ENCODE peak calls at places on chromosomes 7 and 10, in nine cellular contexts. One of them, this sample, is unnamed.

GRCh38 chr10:8460626-8461025 is 406.1 kb downstream of the GATA3 start:
- DNase-seq in naive thymus-derived CD4-positive, alpha-beta T cell: no peak
- DNase-seq in lower lobe of right lung: no peak
- DNase-seq in IMR-90: no peak
- DNase-seq in astrocyte: peak; percentile 15
- DNase-seq in thoracic aorta: no peak
- DNase-seq in CD8-positive, alpha-beta T cell: no peak
- DNase-seq in breast epithelium: no peak
- DNase-seq in heart left ventricle: no peak
- DNase-seq in this sample: no peak

GRCh38 chr7:73704640-73705550 is 14.6 kb downstream of the STX1A start:
- DNase-seq in naive thymus-derived CD4-positive, alpha-beta T cell: no peak
- DNase-seq in CD8-positive, alpha-beta T cell: no peak
- DNase-seq in breast epithelium: peak; percentile 81
- DNase-seq in IMR-90: peak; percentile 44
- DNase-seq in lower lobe of right lung: peak; percentile 65
- DNase-seq in astrocyte: peak; percentile 79
- DNase-seq in thoracic aorta: no peak
- DNase-seq in heart left ventricle: no peak
- DNase-seq in this sample: no peak

GRCh38 chr10:23927926-23928325 is 281.0 kb upstream of the KIAA1217 start:
- DNase-seq in thoracic aorta: no peak
- DNase-seq in heart left ventricle: peak; percentile 31
- DNase-seq in breast epithelium: no peak
- DNase-seq in CD8-positive, alpha-beta T cell: no peak
- DNase-seq in astrocyte: no peak
- DNase-seq in naive thymus-derived CD4-positive, alpha-beta T cell: no peak
- DNase-seq in lower lobe of right lung: no peak
- DNase-seq in IMR-90: no peak
- DNase-seq in this sample: no peak

GRCh38 chr7:139758388-139758787 is 19.4 kb downstream of the HIPK2 start:
- DNase-seq in breast epithelium: no peak
- DNase-seq in lower lobe of right lung: no peak
- DNase-seq in CD8-positive, alpha-beta T cell: no peak
- DNase-seq in IMR-90: no peak
- DNase-seq in astrocyte: no peak
- DNase-seq in naive thymus-derived CD4-positive, alpha-beta T cell: no peak
- DNase-seq in thoracic aorta: no peak
- DNase-seq in heart left ventricle: no peak
- DNase-seq in this sample: no peak

GRCh38 chr10:114703377-114704125 is 45.5 kb upstream of the ABLIM1 start:
- DNase-seq in heart left ventricle: no peak
- DNase-seq in lower lobe of right lung: no peak
- DNase-seq in breast epithelium: no peak
- DNase-seq in thoracic aorta: no peak
- DNase-seq in naive thymus-derived CD4-positive, alpha-beta T cell: peak; percentile 34
- DNase-seq in IMR-90: peak; percentile 43
- DNase-seq in astrocyte: no peak
- DNase-seq in CD8-positive, alpha-beta T cell: no peak
- DNase-seq in this sample: no peak

GRCh38 chr7:29878081-29878688 is 71.9 kb downstream of the WIPF3 start:
- DNase-seq in thoracic aorta: no peak
- DNase-seq in astrocyte: peak; percentile 12
- DNase-seq in naive thymus-derived CD4-positive, alpha-beta T cell: peak; percentile 18
- DNase-seq in heart left ventricle: no peak
- DNase-seq in breast epithelium: peak; percentile 61
- DNase-seq in CD8-positive, alpha-beta T cell: no peak
- DNase-seq in lower lobe of right lung: no peak
- DNase-seq in IMR-90: peak; percentile 46
- DNase-seq in this sample: no peak

GRCh38 chr7:76314042-76314721 is 11.7 kb downstream of the HSPB1 start:
- DNase-seq in CD8-positive, alpha-beta T cell: peak; percentile 94
- DNase-seq in IMR-90: peak; percentile 89
- DNase-seq in thoracic aorta: peak; percentile 89
- DNase-seq in breast epithelium: peak; percentile 98
- DNase-seq in astrocyte: peak; percentile 68
- DNase-seq in lower lobe of right lung: peak; percentile 96
- DNase-seq in naive thymus-derived CD4-positive, alpha-beta T cell: peak; percentile 96
- DNase-seq in heart left ventricle: peak; percentile 96
- DNase-seq in this sample: peak; percentile 97

GRCh38 chr10:121335386-121335925 is 262.8 kb downstream of the FGFR2 start:
- DNase-seq in IMR-90: no peak
- DNase-seq in heart left ventricle: no peak
- DNase-seq in lower lobe of right lung: no peak
- DNase-seq in CD8-positive, alpha-beta T cell: no peak
- DNase-seq in naive thymus-derived CD4-positive, alpha-beta T cell: no peak
- DNase-seq in thoracic aorta: no peak
- DNase-seq in breast epithelium: no peak
- DNase-seq in astrocyte: no peak
- DNase-seq in this sample: no peak

GRCh38 chr10:102643346-102644065 is 773 bp upstream of the TRIM8 start:
- DNase-seq in thoracic aorta: no peak
- DNase-seq in lower lobe of right lung: peak; percentile 77
- DNase-seq in CD8-positive, alpha-beta T cell: no peak
- DNase-seq in breast epithelium: no peak
- DNase-seq in IMR-90: peak; percentile 74
- DNase-seq in naive thymus-derived CD4-positive, alpha-beta T cell: no peak
- DNase-seq in astrocyte: peak; percentile 59
- DNase-seq in heart left ventricle: peak; percentile 84
- DNase-seq in this sample: peak; percentile 90

GRCh38 chr10:121085386-121085785 is 234.2 kb downstream of the WDR11 start:
- DNase-seq in thoracic aorta: no peak
- DNase-seq in naive thymus-derived CD4-positive, alpha-beta T cell: no peak
- DNase-seq in IMR-90: no peak
- DNase-seq in astrocyte: no peak
- DNase-seq in heart left ventricle: no peak
- DNase-seq in lower lobe of right lung: no peak
- DNase-seq in breast epithelium: no peak
- DNase-seq in CD8-positive, alpha-beta T cell: no peak
- DNase-seq in this sample: no peak

GRCh38 chr10:77351386-77351785 is 286.2 kb downstream of the KCNMA1 start:
- DNase-seq in astrocyte: peak; percentile 41
- DNase-seq in breast epithelium: no peak
- DNase-seq in heart left ventricle: no peak
- DNase-seq in lower lobe of right lung: no peak
- DNase-seq in CD8-positive, alpha-beta T cell: no peak
- DNase-seq in IMR-90: peak; percentile 79
- DNase-seq in thoracic aorta: no peak
- DNase-seq in naive thymus-derived CD4-positive, alpha-beta T cell: no peak
- DNase-seq in this sample: no peak

GRCh38 chr10:91665842-91666241 is 33.0 kb upstream of the PPP1R3C start:
- DNase-seq in heart left ventricle: no peak
- DNase-seq in CD8-positive, alpha-beta T cell: no peak
- DNase-seq in IMR-90: peak; percentile 88
- DNase-seq in astrocyte: peak; percentile 29
- DNase-seq in thoracic aorta: no peak
- DNase-seq in lower lobe of right lung: no peak
- DNase-seq in naive thymus-derived CD4-positive, alpha-beta T cell: no peak
- DNase-seq in breast epithelium: no peak
- DNase-seq in this sample: no peak

GRCh38 chr10:128367807-128368206 is 241.6 kb upstream of the MKI67 start:
- DNase-seq in breast epithelium: no peak
- DNase-seq in naive thymus-derived CD4-positive, alpha-beta T cell: no peak
- DNase-seq in astrocyte: no peak
- DNase-seq in CD8-positive, alpha-beta T cell: no peak
- DNase-seq in IMR-90: no peak
- DNase-seq in thoracic aorta: no peak
- DNase-seq in heart left ventricle: no peak
- DNase-seq in lower lobe of right lung: no peak
- DNase-seq in this sample: no peak

GRCh38 chr7:114930107-114930521 is 8.2 kb downstream of the MDFIC start:
- DNase-seq in thoracic aorta: no peak
- DNase-seq in naive thymus-derived CD4-positive, alpha-beta T cell: no peak
- DNase-seq in CD8-positive, alpha-beta T cell: no peak
- DNase-seq in astrocyte: no peak
- DNase-seq in heart left ventricle: no peak
- DNase-seq in lower lobe of right lung: no peak
- DNase-seq in IMR-90: peak; percentile 28
- DNase-seq in breast epithelium: no peak
- DNase-seq in this sample: no peak

GRCh38 chr7:78769551-78770101 is 683.8 kb downstream of the MAGI2 start:
- DNase-seq in heart left ventricle: no peak
- DNase-seq in IMR-90: no peak
- DNase-seq in naive thymus-derived CD4-positive, alpha-beta T cell: no peak
- DNase-seq in breast epithelium: no peak
- DNase-seq in CD8-positive, alpha-beta T cell: no peak
- DNase-seq in thoracic aorta: no peak
- DNase-seq in lower lobe of right lung: no peak
- DNase-seq in astrocyte: no peak
- DNase-seq in this sample: no peak

GRCh38 chr7:121795736-121796135 is 77.2 kb upstream of the PTPRZ1 start:
- DNase-seq in CD8-positive, alpha-beta T cell: no peak
- DNase-seq in naive thymus-derived CD4-positive, alpha-beta T cell: no peak
- DNase-seq in heart left ventricle: no peak
- DNase-seq in lower lobe of right lung: no peak
- DNase-seq in breast epithelium: no peak
- DNase-seq in astrocyte: no peak
- DNase-seq in IMR-90: no peak
- DNase-seq in thoracic aorta: no peak
- DNase-seq in this sample: no peak

GRCh38 chr7:121798076-121798475 is 74.9 kb upstream of the PTPRZ1 start:
- DNase-seq in astrocyte: no peak
- DNase-seq in lower lobe of right lung: no peak
- DNase-seq in breast epithelium: no peak
- DNase-seq in thoracic aorta: no peak
- DNase-seq in CD8-positive, alpha-beta T cell: no peak
- DNase-seq in IMR-90: no peak
- DNase-seq in naive thymus-derived CD4-positive, alpha-beta T cell: no peak
- DNase-seq in heart left ventricle: no peak
- DNase-seq in this sample: no peak

GRCh38 chr7:121798896-121799295 is 74.1 kb upstream of the PTPRZ1 start:
- DNase-seq in thoracic aorta: no peak
- DNase-seq in breast epithelium: no peak
- DNase-seq in naive thymus-derived CD4-positive, alpha-beta T cell: no peak
- DNase-seq in IMR-90: no peak
- DNase-seq in astrocyte: peak; percentile 19
- DNase-seq in heart left ventricle: no peak
- DNase-seq in lower lobe of right lung: no peak
- DNase-seq in CD8-positive, alpha-beta T cell: no peak
- DNase-seq in this sample: no peak

GRCh38 chr7:121800916-121801675 is 71.9 kb upstream of the PTPRZ1 start:
- DNase-seq in naive thymus-derived CD4-positive, alpha-beta T cell: no peak
- DNase-seq in CD8-positive, alpha-beta T cell: no peak
- DNase-seq in thoracic aorta: no peak
- DNase-seq in lower lobe of right lung: no peak
- DNase-seq in breast epithelium: no peak
- DNase-seq in heart left ventricle: no peak
- DNase-seq in astrocyte: no peak
- DNase-seq in IMR-90: no peak
- DNase-seq in this sample: no peak

GRCh38 chr7:121797283-121798037 is 75.5 kb upstream of the PTPRZ1 start:
- DNase-seq in thoracic aorta: no peak
- DNase-seq in CD8-positive, alpha-beta T cell: no peak
- DNase-seq in naive thymus-derived CD4-positive, alpha-beta T cell: no peak
- DNase-seq in IMR-90: no peak
- DNase-seq in breast epithelium: no peak
- DNase-seq in lower lobe of right lung: no peak
- DNase-seq in astrocyte: peak; percentile 64
- DNase-seq in heart left ventricle: no peak
- DNase-seq in this sample: no peak
- H3K27ac ChIP-seq in thoracic aorta: no peak overlapping the region
- H3K27ac ChIP-seq in CD8-positive, alpha-beta T cell: no peak overlapping the region
- H3K27ac ChIP-seq in naive thymus-derived CD4-positive, alpha-beta T cell: no peak overlapping the region
- H3K27ac ChIP-seq in IMR-90: no peak overlapping the region
- H3K27ac ChIP-seq in breast epithelium: peak overlapping the region; percentile 66
- H3K27ac ChIP-seq in lower lobe of right lung: no peak overlapping the region
- H3K27ac ChIP-seq in astrocyte: peak overlapping the region; percentile 62
- H3K27ac ChIP-seq in heart left ventricle: no peak overlapping the region
- H3K27ac ChIP-seq in this sample: no peak overlapping the region

DNA sequence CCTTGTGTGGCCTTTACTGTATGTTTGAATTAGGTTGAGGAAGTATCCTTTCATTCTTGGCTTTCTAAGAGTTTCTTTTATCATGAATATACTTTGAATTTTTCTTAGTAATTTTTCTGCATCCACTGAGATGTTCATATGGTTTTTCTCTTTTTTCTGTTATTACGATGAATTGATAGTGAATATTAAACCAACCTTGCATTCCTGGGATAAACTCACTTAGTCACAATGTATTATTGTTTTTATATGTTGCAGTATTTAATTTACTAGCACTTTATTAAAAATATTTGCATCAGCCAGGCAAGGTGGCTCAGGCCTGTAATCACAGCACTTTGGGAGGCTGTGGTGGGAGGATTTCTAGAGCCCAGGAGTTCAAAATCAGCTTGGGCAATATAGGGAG is 15.3 kb upstream of the RBM33 start:
- DNase-seq in heart left ventricle: no peak
- DNase-seq in astrocyte: no peak
- DNase-seq in naive thymus-derived CD4-positive, alpha-beta T cell: no peak
- DNase-seq in breast epithelium: no peak
- DNase-seq in CD8-positive, alpha-beta T cell: no peak
- DNase-seq in thoracic aorta: no peak
- DNase-seq in lower lobe of right lung: no peak
- DNase-seq in IMR-90: no peak
- DNase-seq in this sample: no peak
- H3K9me3 ChIP-seq in heart left ventricle: peaks cover 22% of the 10 kb centered on the region
- H3K9me3 ChIP-seq in astrocyte: peaks cover 2% of the 10 kb centered on the region
- H3K9me3 ChIP-seq in naive thymus-derived CD4-positive, alpha-beta T cell: peaks cover 13% of the 10 kb centered on the region
- H3K9me3 ChIP-seq in breast epithelium: peaks cover 24% of the 10 kb centered on the region
- H3K9me3 ChIP-seq in CD8-positive, alpha-beta T cell: no peaks in the 10 kb centered on the region
- H3K9me3 ChIP-seq in thoracic aorta: peaks cover 14% of the 10 kb centered on the region
- H3K9me3 ChIP-seq in lower lobe of right lung: peaks cover 17% of the 10 kb centered on the region
- H3K9me3 ChIP-seq in IMR-90: peaks cover 6% of the 10 kb centered on the region
- H3K9me3 ChIP-seq in this sample: peaks cover 24% of the 10 kb centered on the region

DNA sequence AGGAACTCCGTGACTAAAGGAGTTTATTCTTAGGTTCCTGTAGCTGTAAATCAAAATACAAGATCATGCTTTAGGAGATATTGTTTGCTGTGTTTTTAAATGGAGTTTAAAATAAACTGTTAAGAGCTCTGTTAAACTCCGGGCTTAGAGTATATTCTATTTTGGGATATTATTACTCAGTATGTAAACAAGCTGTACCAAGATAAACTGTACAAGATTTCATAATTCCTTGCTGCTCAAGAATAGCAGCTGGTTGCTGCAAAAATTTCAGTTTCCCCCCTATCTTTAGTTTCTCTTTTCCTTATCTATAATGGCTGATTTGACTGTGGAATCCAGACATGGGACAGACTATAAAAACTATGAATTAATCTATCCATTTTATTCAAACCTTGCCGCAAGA is 215.7 kb downstream of the HTR7 start:
- DNase-seq in heart left ventricle: no peak
- DNase-seq in CD8-positive, alpha-beta T cell: no peak
- DNase-seq in IMR-90: peak; percentile 46
- DNase-seq in breast epithelium: no peak
- DNase-seq in astrocyte: peak; percentile 74
- DNase-seq in lower lobe of right lung: no peak
- DNase-seq in thoracic aorta: no peak
- DNase-seq in naive thymus-derived CD4-positive, alpha-beta T cell: no peak
- DNase-seq in this sample: no peak
- H3K27ac ChIP-seq in heart left ventricle: no peak overlapping the region
- H3K27ac ChIP-seq in CD8-positive, alpha-beta T cell: no peak overlapping the region
- H3K27ac ChIP-seq in IMR-90: no peak overlapping the region
- H3K27ac ChIP-seq in breast epithelium: no peak overlapping the region
- H3K27ac ChIP-seq in astrocyte: peak overlapping the region; percentile 32
- H3K27ac ChIP-seq in lower lobe of right lung: no peak overlapping the region
- H3K27ac ChIP-seq in thoracic aorta: peak overlapping the region; percentile 44
- H3K27ac ChIP-seq in naive thymus-derived CD4-positive, alpha-beta T cell: no peak overlapping the region
- H3K27ac ChIP-seq in this sample: peak overlapping the region; percentile 1

DNA sequence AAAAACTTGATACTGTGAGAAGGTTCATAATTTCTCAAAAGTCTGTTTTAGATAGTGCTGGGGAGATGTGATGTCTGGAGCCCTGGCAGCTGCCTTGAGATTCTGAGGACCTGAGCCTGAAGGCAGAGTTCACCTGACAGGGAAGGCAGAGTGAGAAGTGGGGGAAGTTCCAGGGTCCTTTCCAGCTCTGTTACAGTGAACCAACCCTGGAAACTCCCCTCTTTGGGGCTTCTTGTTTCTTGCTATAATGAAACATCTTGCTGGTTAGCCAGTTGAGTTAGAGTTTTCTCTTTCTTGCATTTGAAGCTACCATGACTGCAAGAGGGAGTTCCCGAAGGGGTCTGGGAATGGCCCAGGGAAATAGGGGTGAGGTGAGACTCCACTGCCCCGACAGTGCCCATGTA is 158.9 kb upstream of the TNRC18 start:
- DNase-seq in naive thymus-derived CD4-positive, alpha-beta T cell: no peak
- DNase-seq in breast epithelium: no peak
- DNase-seq in IMR-90: no peak
- DNase-seq in heart left ventricle: no peak
- DNase-seq in astrocyte: no peak
- DNase-seq in CD8-positive, alpha-beta T cell: no peak
- DNase-seq in lower lobe of right lung: no peak
- DNase-seq in thoracic aorta: no peak
- DNase-seq in this sample: no peak
- H3K9me3 ChIP-seq in naive thymus-derived CD4-positive, alpha-beta T cell: no peaks in the 10 kb centered on the region
- H3K9me3 ChIP-seq in breast epithelium: no peaks in the 10 kb centered on the region
- H3K9me3 ChIP-seq in IMR-90: peaks cover 4% of the 10 kb centered on the region
- H3K9me3 ChIP-seq in heart left ventricle: no peaks in the 10 kb centered on the region
- H3K9me3 ChIP-seq in astrocyte: no peaks in the 10 kb centered on the region
- H3K9me3 ChIP-seq in CD8-positive, alpha-beta T cell: no peaks in the 10 kb centered on the region
- H3K9me3 ChIP-seq in lower lobe of right lung: no peaks in the 10 kb centered on the region
- H3K9me3 ChIP-seq in thoracic aorta: no peaks in the 10 kb centered on the region
- H3K9me3 ChIP-seq in this sample: no peaks in the 10 kb centered on the region

This sample was measured in left lung.